ENCODE peak calls at places on chromosome 1, in six cellular contexts. L is upper lobe of right lung, B is prostate gland, C is fibroblast of lung, H is colonic mucosa, R is lung. M is an unnamed sample.

GRCh38 chr1:208569181-208569580 is 325.0 kb upstream of the PLXNA2 start:
- DNase-seq in L (no peak), B (no peak), C (no peak), H (no peak), R (no peak), M (no peak)

GRCh38 chr1:154546264-154547043 is 12.0 kb downstream of the UBE2Q1 start:
- DNase-seq in L (peak; percentile 79), B (no peak), C (peak; percentile 66), H (peak; percentile 47), R (peak; percentile 56), M (no peak)

GRCh38 chr1:7248828-7249227 is 463.6 kb downstream of the CAMTA1 start:
- DNase-seq in L (no peak), B (no peak), C (no peak), H (no peak), R (no peak), M (no peak)

GRCh38 chr1:156241311-156241811 is 623 bp upstream of the BGLAP start:
- DNase-seq in L (no peak), B (no peak), C (peak; percentile 57), H (no peak), R (no peak), M (no peak)

GRCh38 chr1:35663434-35663833 is 22.1 kb upstream of the PSMB2 start:
- DNase-seq in L (no peak), B (no peak), C (no peak), H (no peak), R (no peak), M (no peak)

GRCh38 chr1:211731456-211732275 is 56.2 kb upstream of the NEK2 start:
- DNase-seq in L (no peak), B (no peak), C (no peak), H (no peak), R (no peak), M (no peak)

GRCh38 chr1:3907031-3907534 is 7.0 kb upstream of the C1orf174 start:
- DNase-seq in L (peak; percentile 54), B (no peak), C (no peak), H (peak; percentile 39), R (no peak), M (no peak)

GRCh38 chr1:9849691-9850441 is 26.1 kb upstream of the CLSTN1 start:
- DNase-seq in L (no peak), B (no peak), C (no peak), H (no peak), R (no peak), M (no peak)

GRCh38 chr1:214192825-214193643 is 87.9 kb upstream of the SMYD2 start:
- DNase-seq in L (no peak), B (no peak), C (no peak), H (no peak), R (no peak), M (no peak)

GRCh38 chr1:63448741-63449140 is 74.3 kb downstream of the ITGB3BP start:
- DNase-seq in L (no peak), B (no peak), C (peak; percentile 28), H (no peak), R (no peak), M (no peak)

GRCh38 chr1:102572637-102573036 is 535.7 kb downstream of the COL11A1 start:
- DNase-seq in L (no peak), B (no peak), C (no peak), H (no peak), R (no peak), M (no peak)

GRCh38 chr1:169487153-169487552 is 1.4 kb upstream of the SLC19A2 start:
- DNase-seq in L (no peak), B (no peak), C (no peak), H (no peak), R (no peak), M (no peak)

GRCh38 chr1:169486281-169486904 is 649 bp upstream of the SLC19A2 start:
- DNase-seq in L (no peak), B (no peak), C (peak; percentile 67), H (no peak), R (no peak), M (no peak)

GRCh38 chr1:169484683-169485426 is 889 bp downstream of the SLC19A2 start:
- DNase-seq in L (peak; percentile 80), B (peak; percentile 42), C (peak; percentile 82), H (peak; percentile 61), R (no peak), M (peak; percentile 81)

GRCh38 chr1:169484107-169484506 is 1.6 kb downstream of the SLC19A2 start:
- DNase-seq in L (no peak), B (no peak), C (no peak), H (no peak), R (no peak), M (no peak)

DNA sequence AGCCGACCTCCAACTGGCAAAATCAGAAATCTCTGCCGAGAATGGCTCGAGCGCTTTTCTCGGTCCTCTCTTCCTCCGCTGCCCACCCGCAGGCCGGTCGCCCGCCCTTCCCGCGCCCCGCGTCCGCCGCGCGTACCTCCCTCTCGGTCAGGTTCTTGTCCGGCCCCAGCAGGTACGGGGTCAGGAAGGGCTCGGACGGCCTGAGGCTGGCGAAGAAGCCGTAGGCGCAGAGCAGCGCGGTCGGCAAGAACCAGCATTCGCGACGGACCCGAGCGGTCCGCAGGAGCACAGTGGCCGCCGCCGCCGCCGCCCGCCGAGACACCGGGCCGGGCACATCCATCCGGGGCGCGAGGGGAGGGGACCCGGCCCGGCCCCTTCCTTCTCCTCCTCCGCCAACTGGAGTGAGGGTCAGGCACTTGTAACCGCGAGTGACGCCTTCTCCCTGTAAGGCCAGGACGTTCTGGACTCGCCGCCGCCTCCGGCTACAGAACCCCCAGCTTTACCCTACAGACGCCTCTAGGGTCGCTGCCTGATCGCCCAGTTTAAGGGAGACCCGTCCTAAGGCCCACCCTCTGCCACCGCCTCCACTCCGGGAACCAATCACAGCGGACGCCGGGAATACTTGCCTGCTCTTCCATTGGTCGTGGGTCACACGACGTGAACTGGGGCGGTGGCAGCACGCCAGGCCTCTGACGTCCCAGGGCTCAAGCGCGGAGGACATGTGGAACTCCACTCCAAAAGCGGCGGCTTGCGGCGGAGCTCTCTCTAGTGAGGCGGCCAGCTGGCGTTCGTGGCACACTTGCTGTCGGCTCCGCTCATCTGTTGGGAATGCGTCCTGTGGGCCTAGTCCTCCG is at the start of gene SLC19A2:
- DNase-seq in L (peak; percentile 100), B (peak; percentile 100), C (peak; percentile 100), H (peak; percentile 100), R (peak; percentile 100), M (peak; percentile 100)
- H3K27ac ChIP-seq in L (peak within 1 kb of the TSS; percentile 99), B (peak within 1 kb of the TSS; percentile 95), C (peak within 1 kb of the TSS; percentile 90), H (peak within 1 kb of the TSS; percentile 94), R (peak within 1 kb of the TSS; percentile 95), M (peak within 1 kb of the TSS; percentile 99)

DNA sequence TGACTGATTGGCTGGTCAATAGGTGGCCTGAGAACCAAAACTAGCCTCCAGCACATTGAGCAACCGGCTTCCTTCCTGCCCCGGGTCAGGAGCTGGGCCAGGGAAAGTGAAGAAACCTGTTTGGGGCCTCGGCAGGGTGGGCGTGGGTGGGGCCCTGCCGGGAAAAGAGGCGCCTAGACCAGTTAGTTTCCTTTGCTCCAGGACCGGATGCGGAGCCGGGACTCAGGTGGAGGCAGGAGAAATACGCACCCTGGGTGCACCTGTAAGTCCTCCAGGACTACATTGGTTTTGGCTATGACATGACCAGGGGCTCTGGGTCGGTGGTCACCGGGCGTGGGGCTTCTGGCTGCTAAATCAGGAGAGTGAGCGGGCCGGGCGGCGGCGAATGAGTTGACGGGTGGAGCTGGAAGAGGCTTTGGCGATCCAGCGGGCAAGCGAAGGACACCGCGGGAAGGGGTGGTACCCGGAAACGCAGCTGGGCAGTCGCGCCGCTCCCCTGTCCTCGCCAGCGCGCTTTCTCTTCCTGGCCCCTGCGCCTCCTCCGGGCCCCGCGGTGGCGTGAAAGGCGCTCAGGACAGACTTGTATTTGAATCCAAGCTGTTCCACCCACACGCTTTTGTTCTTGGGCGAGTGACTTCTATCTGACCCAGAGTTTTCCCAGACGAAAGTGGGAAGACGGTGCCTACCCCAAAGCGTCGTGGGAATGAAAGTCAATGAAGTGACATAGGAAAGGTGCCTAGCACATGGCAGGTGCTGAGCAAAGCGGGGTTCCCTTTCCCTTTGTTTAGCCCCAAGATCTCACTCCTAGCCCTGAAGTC is 30.6 kb upstream of the JUN start:
- DNase-seq in L (peak; percentile 89), B (peak; percentile 68), C (peak; percentile 26), H (peak; percentile 84), R (peak; percentile 77), M (peak; percentile 78)
- H3K4me3 ChIP-seq in L (peak overlapping the region; percentile 62), B (peak overlapping the region; percentile 59), C (peak overlapping the region; percentile 67), H (peak overlapping the region; percentile 5), R (peak overlapping the region; percentile 8), M (peak overlapping the region; percentile 81)

GRCh38 chr1:34418166-34418565 is 241.5 kb downstream of the C1orf94 start:
- DNase-seq in L (no peak), B (no peak), C (no peak), H (no peak), R (no peak), M (peak; percentile 53)

GRCh38 chr1:34415140-34415539 is 238.4 kb downstream of the C1orf94 start:
- DNase-seq in L (no peak), B (no peak), C (no peak), H (no peak), R (no peak), M (no peak)

DNA sequence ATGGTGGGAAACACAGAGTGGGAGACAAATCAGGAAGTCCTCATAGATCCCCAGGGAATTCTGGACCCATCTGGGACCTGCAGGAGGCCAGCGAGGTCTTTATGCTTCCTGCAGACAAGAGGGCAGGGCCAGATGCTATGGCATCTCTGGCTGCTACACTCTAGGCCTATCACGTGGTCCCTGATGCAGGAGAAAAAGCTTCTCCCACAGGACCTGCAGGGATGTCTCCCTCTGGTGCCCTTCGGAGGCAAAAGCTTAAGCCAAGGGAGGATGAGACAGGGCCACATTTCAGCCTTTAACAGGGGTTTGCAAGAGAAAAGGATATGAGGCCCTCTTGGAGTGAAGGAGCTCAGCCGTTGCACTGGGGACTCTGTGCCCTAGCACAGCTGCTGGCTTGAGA is 243.0 kb downstream of the C1orf94 start:
- DNase-seq in L (no peak), B (no peak), C (no peak), H (no peak), R (no peak), M (peak; percentile 24)
- TF ChIP-seq CTCF in L (no peak), B (no peak), C (peak; percentile 11), H (no peak), R (no peak), M (no peak)

DNA sequence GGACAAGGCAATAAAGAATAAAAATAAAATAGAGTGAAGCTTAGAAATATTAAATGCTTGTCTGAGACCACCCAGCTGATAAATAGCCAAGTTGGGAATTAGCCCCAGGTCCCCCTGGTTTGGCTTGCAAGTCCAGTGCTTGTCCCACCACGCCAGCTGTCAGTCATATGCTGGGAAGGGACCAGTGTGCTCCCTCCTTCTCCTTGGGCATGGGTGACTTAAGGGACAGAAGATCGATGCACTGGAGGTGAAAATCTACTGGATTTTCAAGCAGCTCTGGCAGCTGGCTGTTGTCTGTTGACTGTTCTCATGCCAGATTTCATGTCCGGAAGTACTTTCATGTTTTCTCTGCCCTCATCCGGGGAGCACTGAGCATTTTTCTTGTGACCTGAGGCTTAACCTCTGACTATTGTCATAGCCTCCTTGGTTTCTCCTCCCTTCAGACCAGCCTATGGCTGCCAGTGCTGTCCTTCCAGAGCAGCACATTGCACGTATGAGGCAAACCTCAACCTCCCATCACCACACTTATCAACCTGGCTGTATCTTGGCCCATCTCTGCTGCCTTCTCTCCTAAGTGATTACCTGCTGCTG is 12.4 kb downstream of the LMOD1 start:
- DNase-seq in L (no peak), B (no peak), C (peak; percentile 53), H (no peak), R (no peak), M (no peak)
- H3K27ac ChIP-seq in L (no peak overlapping the region), B (no peak overlapping the region), C (no peak overlapping the region), H (no peak overlapping the region), R (no peak overlapping the region), M (peak overlapping the region; percentile 28)

DNA sequence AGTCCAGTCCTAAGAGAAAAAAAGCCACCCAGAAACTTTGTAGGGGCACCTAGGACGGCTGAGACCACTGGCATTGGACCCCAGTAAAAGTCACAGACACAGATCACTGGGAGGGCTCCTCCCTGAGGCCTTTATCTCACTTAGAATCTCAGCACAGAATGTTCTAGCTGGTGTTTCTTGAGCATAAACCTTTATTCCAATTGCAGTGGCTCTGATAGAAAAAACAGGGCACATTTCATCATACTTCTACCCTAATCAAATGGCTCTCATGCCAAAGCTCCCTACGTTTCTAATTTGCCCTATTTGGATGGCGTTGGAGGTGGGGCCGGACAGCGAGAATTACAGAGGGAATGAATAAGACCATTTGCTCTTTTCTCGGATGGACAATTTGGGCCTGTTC is 53.8 kb downstream of the NGF start:
- DNase-seq in L (no peak), B (no peak), C (peak; percentile 37), H (no peak), R (no peak), M (no peak)
- H3K4me3 ChIP-seq in L (no peak overlapping the region), B (no peak overlapping the region), C (no peak overlapping the region), H (no peak overlapping the region), R (no peak overlapping the region), M (no peak overlapping the region)

M was measured in coronary artery.